ENCODE peak calls at places on chromosomes 16 and 17, in six cellular contexts. One of them, this sample, is unnamed.

GRCh38 chr16:28082624-28083023 is 19.1 kb upstream of the GSG1L start:
- DNase-seq in stomach: no peak
- DNase-seq in MM.1S: no peak
- DNase-seq in right cardiac atrium: peak; percentile 6
- DNase-seq in left ventricle myocardium inferior: no peak
- DNase-seq in osteoblast: peak; percentile 11
- DNase-seq in this sample: no peak

GRCh38 chr16:65105173-65105572 is 16.7 kb downstream of the CDH11 start:
- DNase-seq in left ventricle myocardium inferior: no peak
- DNase-seq in MM.1S: no peak
- DNase-seq in stomach: no peak
- DNase-seq in osteoblast: no peak
- DNase-seq in right cardiac atrium: no peak
- DNase-seq in this sample: no peak

GRCh38 chr16:17296412-17296811 is 174.3 kb downstream of the XYLT1 start:
- DNase-seq in MM.1S: no peak
- DNase-seq in left ventricle myocardium inferior: peak; percentile 37
- DNase-seq in stomach: no peak
- DNase-seq in right cardiac atrium: peak; percentile 83
- DNase-seq in osteoblast: no peak
- DNase-seq in this sample: peak; percentile 57

GRCh38 chr16:81569361-81570034 is 124.9 kb downstream of the CMIP start:
- DNase-seq in right cardiac atrium: no peak
- DNase-seq in MM.1S: no peak
- DNase-seq in left ventricle myocardium inferior: no peak
- DNase-seq in stomach: no peak
- DNase-seq in osteoblast: no peak
- DNase-seq in this sample: no peak

GRCh38 chr17:28925912-28926365 is 23.1 kb upstream of the DHRS13 start:
- DNase-seq in stomach: no peak
- DNase-seq in MM.1S: peak; percentile 70
- DNase-seq in right cardiac atrium: no peak
- DNase-seq in osteoblast: peak; percentile 90
- DNase-seq in left ventricle myocardium inferior: no peak
- DNase-seq in this sample: no peak

GRCh38 chr16:2691491-2692248 is 9.3 kb downstream of the KCTD5 start:
- DNase-seq in left ventricle myocardium inferior: peak; percentile 49
- DNase-seq in osteoblast: peak; percentile 77
- DNase-seq in stomach: peak; percentile 80
- DNase-seq in right cardiac atrium: peak; percentile 76
- DNase-seq in MM.1S: no peak
- DNase-seq in this sample: peak; percentile 77

GRCh38 chr16:11391576-11391975 is 46.3 kb downstream of the RMI2 start:
- DNase-seq in stomach: peak; percentile 91
- DNase-seq in MM.1S: no peak
- DNase-seq in osteoblast: no peak
- DNase-seq in left ventricle myocardium inferior: no peak
- DNase-seq in right cardiac atrium: no peak
- DNase-seq in this sample: no peak

GRCh38 chr17:74270333-74270732 is 3.7 kb upstream of the DNAI2 start:
- DNase-seq in right cardiac atrium: peak; percentile 30
- DNase-seq in stomach: no peak
- DNase-seq in osteoblast: no peak
- DNase-seq in MM.1S: no peak
- DNase-seq in left ventricle myocardium inferior: no peak
- DNase-seq in this sample: no peak

GRCh38 chr16:51302042-51302441 is 151.0 kb upstream of the SALL1 start:
- DNase-seq in stomach: no peak
- DNase-seq in osteoblast: no peak
- DNase-seq in MM.1S: no peak
- DNase-seq in right cardiac atrium: no peak
- DNase-seq in left ventricle myocardium inferior: no peak
- DNase-seq in this sample: no peak

GRCh38 chr17:44272954-44273353 is 5.0 kb upstream of the SLC4A1 start:
- DNase-seq in osteoblast: no peak
- DNase-seq in left ventricle myocardium inferior: no peak
- DNase-seq in stomach: no peak
- DNase-seq in right cardiac atrium: no peak
- DNase-seq in MM.1S: no peak
- DNase-seq in this sample: no peak

GRCh38 chr17:21235921-21236320 is 17.3 kb downstream of the NATD1 start:
- DNase-seq in left ventricle myocardium inferior: no peak
- DNase-seq in MM.1S: no peak
- DNase-seq in osteoblast: no peak
- DNase-seq in stomach: no peak
- DNase-seq in right cardiac atrium: no peak
- DNase-seq in this sample: no peak

GRCh38 chr16:77434365-77435239 is at the start of gene ADAMTS18:
- DNase-seq in osteoblast: no peak
- DNase-seq in stomach: no peak
- DNase-seq in MM.1S: no peak
- DNase-seq in right cardiac atrium: peak; percentile 32
- DNase-seq in left ventricle myocardium inferior: no peak
- DNase-seq in this sample: no peak

GRCh38 chr16:24900230-24900629 is 54.5 kb downstream of the SLC5A11 start:
- DNase-seq in right cardiac atrium: no peak
- DNase-seq in stomach: no peak
- DNase-seq in left ventricle myocardium inferior: no peak
- DNase-seq in MM.1S: no peak
- DNase-seq in osteoblast: peak; percentile 31
- DNase-seq in this sample: no peak

GRCh38 chr17:82276951-82277350 is 3.5 kb upstream of the CSNK1D start:
- DNase-seq in osteoblast: peak; percentile 48
- DNase-seq in MM.1S: no peak
- DNase-seq in right cardiac atrium: no peak
- DNase-seq in stomach: no peak
- DNase-seq in left ventricle myocardium inferior: no peak
- DNase-seq in this sample: no peak

GRCh38 chr17:47239663-47240374 is 13.8 kb upstream of the ITGB3 start:
- DNase-seq in MM.1S: peak; percentile 52
- DNase-seq in osteoblast: peak; percentile 98
- DNase-seq in left ventricle myocardium inferior: peak; percentile 73
- DNase-seq in stomach: peak; percentile 50
- DNase-seq in right cardiac atrium: peak; percentile 80
- DNase-seq in this sample: peak; percentile 95

GRCh38 chr16:29745853-29746345 is at the start of gene C16orf54:
- DNase-seq in right cardiac atrium: peak; percentile 86
- DNase-seq in osteoblast: no peak
- DNase-seq in MM.1S: peak; percentile 95
- DNase-seq in stomach: peak; percentile 73
- DNase-seq in left ventricle myocardium inferior: peak; percentile 70
- DNase-seq in this sample: peak; percentile 31

GRCh38 chr16:72427001-72427785 is 255.2 kb upstream of the PMFBP1 start:
- DNase-seq in stomach: no peak
- DNase-seq in right cardiac atrium: no peak
- DNase-seq in osteoblast: no peak
- DNase-seq in left ventricle myocardium inferior: no peak
- DNase-seq in MM.1S: no peak
- DNase-seq in this sample: no peak

GRCh38 chr16:74561626-74562025 is 45.3 kb downstream of the GLG1 start:
- DNase-seq in stomach: no peak
- DNase-seq in left ventricle myocardium inferior: no peak
- DNase-seq in right cardiac atrium: no peak
- DNase-seq in osteoblast: no peak
- DNase-seq in MM.1S: no peak
- DNase-seq in this sample: no peak

GRCh38 chr17:73691321-73691766 is 47.1 kb upstream of the SDK2 start:
- DNase-seq in right cardiac atrium: no peak
- DNase-seq in MM.1S: no peak
- DNase-seq in stomach: no peak
- DNase-seq in osteoblast: no peak
- DNase-seq in left ventricle myocardium inferior: no peak
- DNase-seq in this sample: no peak

GRCh38 chr17:8670486-8670885 is 40.0 kb upstream of the MYH10 start:
- DNase-seq in left ventricle myocardium inferior: no peak
- DNase-seq in MM.1S: no peak
- DNase-seq in right cardiac atrium: no peak
- DNase-seq in stomach: no peak
- DNase-seq in osteoblast: no peak
- DNase-seq in this sample: no peak

GRCh38 chr16:53785044-53785443 is 81.1 kb downstream of the FTO start:
- DNase-seq in osteoblast: no peak
- DNase-seq in left ventricle myocardium inferior: no peak
- DNase-seq in right cardiac atrium: no peak
- DNase-seq in stomach: no peak
- DNase-seq in MM.1S: no peak
- DNase-seq in this sample: no peak

GRCh38 chr17:57107498-57108101 is 22.6 kb downstream of the AKAP1 start:
- DNase-seq in osteoblast: peak; percentile 69
- DNase-seq in MM.1S: no peak
- DNase-seq in stomach: peak; percentile 59
- DNase-seq in left ventricle myocardium inferior: no peak
- DNase-seq in right cardiac atrium: no peak
- DNase-seq in this sample: no peak

GRCh38 chr16:35598696-35599332 is 2139.4 kb downstream of the TP53TG3F start:
- DNase-seq in right cardiac atrium: no peak
- DNase-seq in osteoblast: no peak
- DNase-seq in left ventricle myocardium inferior: no peak
- DNase-seq in MM.1S: no peak
- DNase-seq in stomach: no peak
- DNase-seq in this sample: no peak

GRCh38 chr16:27408012-27408601 is 6.1 kb downstream of the IL21R start:
- DNase-seq in right cardiac atrium: no peak
- DNase-seq in left ventricle myocardium inferior: no peak
- DNase-seq in stomach: no peak
- DNase-seq in MM.1S: no peak
- DNase-seq in osteoblast: peak; percentile 86
- DNase-seq in this sample: no peak

GRCh38 chr17:63306855-63307254 is 139.3 kb downstream of the CYB561 start:
- DNase-seq in left ventricle myocardium inferior: no peak
- DNase-seq in stomach: no peak
- DNase-seq in right cardiac atrium: no peak
- DNase-seq in MM.1S: no peak
- DNase-seq in osteoblast: no peak
- DNase-seq in this sample: no peak

GRCh38 chr17:19756551-19756950 is 8.5 kb upstream of the ALDH3A1 start:
- DNase-seq in right cardiac atrium: no peak
- DNase-seq in left ventricle myocardium inferior: no peak
- DNase-seq in osteoblast: peak; percentile 43
- DNase-seq in MM.1S: no peak
- DNase-seq in stomach: no peak
- DNase-seq in this sample: peak; percentile 89

GRCh38 chr16:89986600-89986999 is 32.7 kb downstream of the DBNDD1 start:
- DNase-seq in right cardiac atrium: no peak
- DNase-seq in left ventricle myocardium inferior: no peak
- DNase-seq in osteoblast: peak; percentile 51
- DNase-seq in MM.1S: no peak
- DNase-seq in stomach: no peak
- DNase-seq in this sample: no peak

GRCh38 chr17:29616300-29617048 is 6.2 kb downstream of the CORO6 start:
- DNase-seq in osteoblast: peak; percentile 63
- DNase-seq in right cardiac atrium: no peak
- DNase-seq in MM.1S: no peak
- DNase-seq in left ventricle myocardium inferior: no peak
- DNase-seq in stomach: no peak
- DNase-seq in this sample: no peak

GRCh38 chr16:30951785-30952184 is 2.9 kb downstream of the ORAI3 start:
- DNase-seq in stomach: peak; percentile 81
- DNase-seq in MM.1S: no peak
- DNase-seq in left ventricle myocardium inferior: peak; percentile 69
- DNase-seq in right cardiac atrium: peak; percentile 89
- DNase-seq in osteoblast: no peak
- DNase-seq in this sample: no peak

GRCh38 chr17:16872836-16873653 is 98.9 kb downstream of the TNFRSF13B start:
- DNase-seq in osteoblast: peak; percentile 93
- DNase-seq in MM.1S: peak; percentile 28
- DNase-seq in right cardiac atrium: peak; percentile 65
- DNase-seq in left ventricle myocardium inferior: no peak
- DNase-seq in stomach: peak; percentile 45
- DNase-seq in this sample: peak; percentile 24

GRCh38 chr17:83025636-83026280 is 53.7 kb upstream of the METRNL start:
- DNase-seq in osteoblast: no peak
- DNase-seq in right cardiac atrium: no peak
- DNase-seq in left ventricle myocardium inferior: no peak
- DNase-seq in MM.1S: no peak
- DNase-seq in stomach: peak; percentile 22
- DNase-seq in this sample: no peak

GRCh38 chr17:16363749-16364536 is 10.7 kb upstream of the CENPV start:
- DNase-seq in MM.1S: peak; percentile 69
- DNase-seq in osteoblast: peak; percentile 77
- DNase-seq in right cardiac atrium: peak; percentile 82
- DNase-seq in left ventricle myocardium inferior: peak; percentile 73
- DNase-seq in stomach: peak; percentile 84
- DNase-seq in this sample: peak; percentile 58

GRCh38 chr17:62761884-62762283 is 46.2 kb downstream of the MARCHF10 start:
- DNase-seq in MM.1S: no peak
- DNase-seq in right cardiac atrium: no peak
- DNase-seq in left ventricle myocardium inferior: no peak
- DNase-seq in stomach: no peak
- DNase-seq in osteoblast: no peak
- DNase-seq in this sample: no peak

GRCh38 chr17:18187816-18188761 is 4.5 kb downstream of the ALKBH5 start:
- DNase-seq in left ventricle myocardium inferior: peak; percentile 29
- DNase-seq in right cardiac atrium: no peak
- DNase-seq in osteoblast: peak; percentile 94
- DNase-seq in MM.1S: no peak
- DNase-seq in stomach: no peak
- DNase-seq in this sample: peak; percentile 50
- H3K4me3 ChIP-seq in left ventricle myocardium inferior: peak overlapping the region; percentile 94
- H3K4me3 ChIP-seq in right cardiac atrium: peak overlapping the region; percentile 76
- H3K4me3 ChIP-seq in osteoblast: peak overlapping the region; percentile 91
- H3K4me3 ChIP-seq in MM.1S: no peak overlapping the region
- H3K4me3 ChIP-seq in stomach: peak overlapping the region; percentile 97
- H3K4me3 ChIP-seq in this sample: peak overlapping the region; percentile 85

GRCh38 chr17:77387891-77388290 is 247.1 kb downstream of the SEC14L1 start:
- DNase-seq in stomach: no peak
- DNase-seq in osteoblast: peak; percentile 82
- DNase-seq in MM.1S: no peak
- DNase-seq in left ventricle myocardium inferior: no peak
- DNase-seq in right cardiac atrium: peak; percentile 57
- DNase-seq in this sample: no peak
- H3K4me1 ChIP-seq in stomach: peaks cover 97% of the 10 kb centered on the region
- H3K4me1 ChIP-seq in osteoblast: peaks cover 76% of the 10 kb centered on the region
- H3K4me1 ChIP-seq in MM.1S: no peaks in the 10 kb centered on the region
- H3K4me1 ChIP-seq in left ventricle myocardium inferior: peaks cover 99% of the 10 kb centered on the region
- H3K4me1 ChIP-seq in right cardiac atrium: peaks cover 67% of the 10 kb centered on the region
- H3K4me1 ChIP-seq in this sample: peaks cover 82% of the 10 kb centered on the region

DNA sequence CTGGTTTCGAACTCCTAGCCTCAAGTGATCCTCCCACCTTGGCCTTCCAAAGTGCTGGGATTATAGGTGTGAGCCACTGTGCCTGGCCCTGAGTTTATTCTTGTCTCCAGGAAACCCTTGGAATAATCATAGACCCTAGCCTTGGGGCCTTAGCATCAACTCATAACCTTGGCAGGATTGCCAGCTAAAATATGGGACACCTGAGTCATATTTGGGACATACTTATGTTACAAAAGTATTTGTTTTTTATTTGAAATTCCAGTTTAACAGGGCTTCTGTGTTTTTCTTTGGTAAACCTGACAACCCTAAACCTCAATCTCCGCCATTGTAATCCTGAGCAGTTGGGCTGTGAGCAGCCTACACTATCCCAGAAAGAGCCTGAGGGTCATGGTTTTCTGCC is 28.6 kb upstream of the TNS4 start:
- DNase-seq in left ventricle myocardium inferior: no peak
- DNase-seq in osteoblast: no peak
- DNase-seq in right cardiac atrium: no peak
- DNase-seq in stomach: no peak
- DNase-seq in MM.1S: no peak
- DNase-seq in this sample: no peak
- H3K4me3 ChIP-seq in left ventricle myocardium inferior: no peak overlapping the region
- H3K4me3 ChIP-seq in osteoblast: no peak overlapping the region
- H3K4me3 ChIP-seq in right cardiac atrium: no peak overlapping the region
- H3K4me3 ChIP-seq in stomach: no peak overlapping the region
- H3K4me3 ChIP-seq in MM.1S: no peak overlapping the region
- H3K4me3 ChIP-seq in this sample: no peak overlapping the region

GRCh38 chr17:34369571-34369970 is 6.5 kb upstream of the CCL1 start:
- DNase-seq in MM.1S: no peak
- DNase-seq in osteoblast: no peak
- DNase-seq in left ventricle myocardium inferior: no peak
- DNase-seq in right cardiac atrium: no peak
- DNase-seq in stomach: no peak
- DNase-seq in this sample: no peak
- H3K4me1 ChIP-seq in MM.1S: peaks cover 96% of the 10 kb centered on the region
- H3K4me1 ChIP-seq in osteoblast: no peaks in the 10 kb centered on the region
- H3K4me1 ChIP-seq in left ventricle myocardium inferior: no peaks in the 10 kb centered on the region
- H3K4me1 ChIP-seq in right cardiac atrium: no peaks in the 10 kb centered on the region
- H3K4me1 ChIP-seq in stomach: peaks cover 5% of the 10 kb centered on the region
- H3K4me1 ChIP-seq in this sample: no peaks in the 10 kb centered on the region

This sample was measured in adrenal gland.